ENCODE peak calls at places on chromosome 6, in four cellular contexts. V, Q, J and W are unnamed samples.

GRCh38 chr6:163243083-163243482 is 171.4 kb upstream of the QKI start:
- DNase-seq in J (no peak), Q (no peak), V (no peak), W (no peak)

GRCh38 chr6:169722362-169723199 is 1.7 kb downstream of the PHF10 start:
- DNase-seq in Q (no peak), J (peak; percentile 88), V (peak; percentile 39), W (peak; percentile 29)

GRCh38 chr6:131103296-131103695 is 32.0 kb upstream of the AKAP7 start:
- DNase-seq in V (no peak), J (no peak), Q (no peak), W (no peak)

GRCh38 chr6:147156218-147156617 is 48.0 kb upstream of the STXBP5 start:
- DNase-seq in J (no peak), Q (no peak), V (no peak), W (no peak)

GRCh38 chr6:55445648-55446204 is 118.5 kb downstream of the GFRAL start:
- DNase-seq in J (peak; percentile 45), Q (no peak), V (no peak), W (no peak)

GRCh38 chr6:121106962-121107361 is 227.3 kb downstream of the TBC1D32 start:
- DNase-seq in J (no peak), Q (no peak), V (no peak), W (no peak)

GRCh38 chr6:106642476-106642875 is 13.1 kb downstream of the QRSL1 start:
- DNase-seq in Q (no peak), V (no peak), J (no peak), W (no peak)

GRCh38 chr6:11538049-11538798 is 675 bp downstream of the TMEM170B start:
- DNase-seq in V (no peak), Q (peak; percentile 20), J (no peak), W (no peak)

GRCh38 chr6:37218061-37218460 is 39.5 kb upstream of the TBC1D22B start:
- DNase-seq in J (no peak), Q (no peak), V (no peak), W (no peak)

GRCh38 chr6:7851780-7852179 is 58.8 kb downstream of the TXNDC5 start:
- DNase-seq in J (no peak), V (no peak), Q (no peak), W (no peak)

GRCh38 chr6:157982580-157983438 is 1.1 kb downstream of the SYNJ2 start:
- DNase-seq in J (peak; percentile 54), Q (no peak), V (no peak), W (no peak)

GRCh38 chr6:145798530-145798929 is 16.1 kb downstream of the FBXO30 start:
- DNase-seq in Q (no peak), J (peak; percentile 62), V (no peak), W (no peak)

GRCh38 chr6:217048-217659 is 75.1 kb upstream of the DUSP22 start:
- DNase-seq in J (no peak), V (no peak), Q (no peak), W (no peak)

GRCh38 chr6:12126051-12126450 is 113.9 kb downstream of the HIVEP1 start:
- DNase-seq in V (no peak), J (no peak), Q (no peak), W (no peak)

GRCh38 chr6:143515766-143516355 is 4.3 kb upstream of the FUCA2 start:
- DNase-seq in J (no peak), Q (no peak), V (no peak), W (no peak)

GRCh38 chr6:38974389-38975133 is 74.0 kb upstream of the GLP1R start:
- DNase-seq in V (no peak), J (peak; percentile 4), Q (no peak), W (no peak)